ENCODE peak calls at places on chromosomes 2 and 18, in four cellular contexts. U, V, H and K are unnamed samples.

GRCh38 chr2:51510298-51510697 is 478.4 kb upstream of the NRXN1 start:
- DNase-seq in H (no peak), U (no peak), V (no peak), K (no peak)

GRCh38 chr2:88557290-88557689 is 70.0 kb downstream of the EIF2AK3 start:
- DNase-seq in U (no peak), V (no peak), H (no peak), K (no peak)

GRCh38 chr2:189327879-189328351 is 113.4 kb upstream of the WDR75 start:
- DNase-seq in V (no peak), H (no peak), U (no peak), K (no peak)

GRCh38 chr2:9483107-9483506 is 8.8 kb downstream of the IAH1 start:
- DNase-seq in H (no peak), V (no peak), U (no peak), K (no peak)

GRCh38 chr2:69380072-69380917 is 6.7 kb downstream of the GFPT1 start:
- DNase-seq in U (no peak), H (no peak), V (no peak), K (no peak)

GRCh38 chr2:233098615-233099014 is 38.5 kb downstream of the INPP5D start:
- DNase-seq in V (peak; percentile 53), U (no peak), H (peak; percentile 34), K (no peak)

GRCh38 chr2:73981081-73981968 is 3.4 kb upstream of the TET3 start:
- DNase-seq in V (peak; percentile 64), U (peak; percentile 19), H (no peak), K (no peak)

GRCh38 chr2:22329097-22329716 is 1055.8 kb upstream of the KLHL29 start:
- DNase-seq in U (no peak), H (no peak), V (no peak), K (no peak)

GRCh38 chr18:9418047-9418690 is 57.1 kb upstream of the RALBP1 start:
- DNase-seq in U (no peak), V (no peak), H (no peak), K (no peak)

GRCh38 chr18:51195602-51196115 is 1.8 kb downstream of the MEX3C start:
- DNase-seq in V (no peak), U (peak; percentile 6), H (peak; percentile 11), K (no peak)

GRCh38 chr2:140654565-140654964 is 1476.3 kb downstream of the LRP1B start:
- DNase-seq in U (no peak), V (no peak), H (no peak), K (no peak)

GRCh38 chr18:21996261-21996892 is 173.0 kb upstream of the GATA6 start:
- DNase-seq in H (peak; percentile 41), U (no peak), V (peak; percentile 82), K (no peak)
- H3K4me1 ChIP-seq in H (peaks cover 31% of the 10 kb centered on the region), U (no peaks in the 10 kb centered on the region), V (no peaks in the 10 kb centered on the region), K (peaks cover 8% of the 10 kb centered on the region)

GRCh38 chr2:174590346-174590745 is 7.3 kb downstream of the WIPF1 start:
- DNase-seq in H (no peak), V (no peak), U (no peak), K (no peak)
- H3K4me1 ChIP-seq in H (peaks cover 5% of the 10 kb centered on the region), V (peaks cover 35% of the 10 kb centered on the region), U (no peaks in the 10 kb centered on the region), K (peaks cover 31% of the 10 kb centered on the region)

GRCh38 chr2:58633576-58634365 is 392.6 kb upstream of the FANCL start:
- DNase-seq in V (no peak), U (peak; percentile 5), H (no peak), K (peak; percentile 49)
- H3K4me1 ChIP-seq in V (no peaks in the 10 kb centered on the region), U (peaks cover 40% of the 10 kb centered on the region), H (no peaks in the 10 kb centered on the region), K (peaks cover 21% of the 10 kb centered on the region)

DNA sequence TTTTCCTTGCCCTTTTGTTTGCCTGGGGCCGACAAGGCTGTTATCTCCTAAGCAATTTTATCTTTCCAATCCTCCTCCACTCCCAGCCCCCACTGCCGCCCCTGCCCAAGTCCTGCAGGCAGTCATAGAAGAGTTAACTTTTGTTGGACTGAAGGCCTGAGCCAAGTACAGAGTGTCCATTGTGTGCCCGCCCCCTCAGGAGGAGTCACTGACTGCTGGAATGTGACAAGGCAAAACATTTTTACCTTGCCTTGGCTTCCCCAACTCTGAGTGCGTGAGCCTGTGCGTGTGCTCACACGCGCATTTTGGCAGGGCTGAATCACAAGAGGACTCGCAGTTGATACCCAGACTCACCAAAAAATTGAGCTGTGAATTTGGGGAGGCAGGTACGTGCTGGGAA is 16.2 kb downstream of the SETBP1 start:
- DNase-seq in U (no peak), V (no peak), H (peak; percentile 40), K (no peak)
- H3K4me1 ChIP-seq in U (no peaks in the 10 kb centered on the region), V (no peaks in the 10 kb centered on the region), H (peaks cover 42% of the 10 kb centered on the region), K (peaks cover 14% of the 10 kb centered on the region)

GRCh38 chr18:74378179-74378682 is 62.6 kb downstream of the C18orf63 start:
- DNase-seq in V (no peak), U (no peak), H (no peak), K (peak; percentile 17)
- H3K4me1 ChIP-seq in V (no peaks in the 10 kb centered on the region), U (no peaks in the 10 kb centered on the region), H (no peaks in the 10 kb centered on the region), K (no peaks in the 10 kb centered on the region)

GRCh38 chr2:134253804-134254203 is at the start of gene MGAT5:
- DNase-seq in H (peak; percentile 81), V (no peak), U (no peak), K (no peak)

GRCh38 chr2:134252092-134252775 is 1.6 kb upstream of the MGAT5 start:
- DNase-seq in U (no peak), H (no peak), V (no peak), K (no peak)

GRCh38 chr2:134253117-134253704 is 661 bp upstream of the MGAT5 start:
- DNase-seq in U (no peak), V (no peak), H (no peak), K (no peak)

GRCh38 chr2:134256961-134257360 is 3.1 kb downstream of the MGAT5 start:
- DNase-seq in H (no peak), U (no peak), V (no peak), K (no peak)

DNA sequence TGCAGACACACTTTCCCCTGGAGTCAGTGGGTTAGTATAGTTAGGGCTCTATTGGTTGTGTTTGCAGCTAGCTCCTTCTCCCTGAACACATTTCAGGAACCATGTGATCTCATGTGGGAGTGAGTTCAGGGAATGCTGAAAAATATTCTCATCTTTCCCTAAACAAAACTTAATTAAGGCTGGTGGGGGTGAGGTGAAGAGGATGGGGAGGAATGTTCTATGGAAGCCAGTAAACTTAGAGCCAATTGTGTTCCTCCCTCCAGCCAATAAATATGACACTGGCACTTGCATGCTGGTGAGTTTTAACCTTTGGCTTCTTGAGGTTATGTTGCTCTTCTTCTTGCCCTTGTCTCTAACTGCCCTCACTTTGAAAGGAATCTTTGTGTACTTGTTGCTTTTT is 964 bp downstream of the MGAT5 start:
- DNase-seq in H (no peak), U (no peak), V (no peak), K (no peak)
- H3K4me1 ChIP-seq in H (peaks cover 16% of the 10 kb centered on the region), U (no peaks in the 10 kb centered on the region), V (peaks cover 55% of the 10 kb centered on the region), K (no peaks in the 10 kb centered on the region)

DNA sequence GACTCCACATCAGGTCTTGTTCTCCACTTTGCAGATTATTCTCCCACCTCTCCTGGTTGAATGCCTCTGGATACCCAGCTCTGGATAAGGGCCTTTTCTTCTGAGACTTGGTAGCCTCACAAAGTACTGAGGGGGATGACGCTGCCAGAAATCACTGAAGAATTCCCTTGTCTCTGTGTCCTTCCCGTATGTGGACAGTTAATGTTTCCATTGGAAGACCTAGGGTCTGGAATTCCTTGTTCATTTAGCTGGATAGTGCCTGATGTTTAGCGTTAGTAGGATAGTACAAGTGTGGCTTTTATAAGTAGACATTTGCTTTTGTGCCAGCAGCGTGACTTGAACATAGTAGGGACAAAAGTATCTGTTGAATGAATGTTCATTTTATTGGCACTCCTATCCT is 76.9 kb downstream of the CLHC1 start:
- DNase-seq in U (no peak), V (no peak), H (no peak), K (no peak)
- H3K4me1 ChIP-seq in U (peaks cover 68% of the 10 kb centered on the region), V (no peaks in the 10 kb centered on the region), H (peaks cover 51% of the 10 kb centered on the region), K (peaks cover 40% of the 10 kb centered on the region)

GRCh38 chr2:182541268-182541667 is 114.4 kb upstream of the PDE1A start:
- DNase-seq in V (no peak), U (no peak), H (no peak), K (no peak)

GRCh38 chr2:182543746-182544525 is 117.1 kb upstream of the PDE1A start:
- DNase-seq in U (no peak), H (no peak), V (no peak), K (no peak)

GRCh38 chr2:182542501-182543258 is 115.8 kb upstream of the PDE1A start:
- DNase-seq in H (no peak), V (no peak), U (no peak), K (no peak)

GRCh38 chr2:182548031-182548950 is 121.5 kb upstream of the PDE1A start:
- DNase-seq in H (no peak), U (no peak), V (no peak), K (no peak)

DNA sequence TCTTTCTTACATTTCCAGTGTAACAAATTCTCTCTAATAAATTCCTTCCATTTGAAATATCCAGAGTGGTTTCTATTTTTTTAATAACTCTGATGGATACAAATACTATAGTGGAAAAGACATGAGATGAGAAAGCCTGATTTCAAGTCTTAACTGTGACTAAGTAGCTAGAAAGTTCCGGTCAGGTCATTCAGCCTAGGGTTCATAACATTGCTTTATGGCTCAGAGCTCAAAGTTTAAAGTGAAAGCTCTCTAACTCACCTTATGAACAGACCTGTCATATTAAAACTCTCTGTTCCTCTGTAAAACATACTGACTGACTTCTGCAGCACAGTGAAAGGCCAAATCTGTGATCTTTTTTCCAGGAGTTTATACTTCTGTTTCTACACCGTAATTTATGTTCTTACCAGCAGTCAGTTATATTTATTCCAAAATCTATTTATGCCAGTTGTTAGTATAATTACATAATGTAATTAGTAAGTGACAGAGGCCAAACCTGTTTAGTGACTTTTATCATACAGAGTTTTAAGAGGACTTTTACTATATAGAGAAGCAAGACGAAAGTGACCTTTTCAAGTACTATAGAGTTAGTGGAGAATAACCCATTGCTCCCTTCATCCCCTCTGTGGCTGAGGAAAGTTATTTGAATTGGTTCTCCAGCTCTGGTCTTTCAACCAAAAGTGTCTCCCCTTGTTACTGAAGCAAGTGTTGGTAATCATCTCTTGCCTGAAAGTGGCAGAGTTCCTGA is 118.8 kb upstream of the PDE1A start:
- DNase-seq in V (no peak), U (no peak), H (no peak), K (no peak)
- H3K4me1 ChIP-seq in V (no peaks in the 10 kb centered on the region), U (no peaks in the 10 kb centered on the region), H (no peaks in the 10 kb centered on the region), K (peaks cover 3% of the 10 kb centered on the region)